ENCODE peak calls at places on chromosomes 6 and 20, in five cellular contexts. Z, W, U, I and G are unnamed samples.

GRCh38 chr6:2478200-2478599 is 232.8 kb upstream of the GMDS start:
- DNase-seq in I (no peak), U (no peak), Z (peak; percentile 5), W (no peak), G (no peak)

GRCh38 chr20:32878820-32879219 is 20.1 kb downstream of the EFCAB8 start:
- DNase-seq in U (no peak), I (no peak), W (no peak), Z (no peak), G (no peak)

GRCh38 chr6:127972815-127973214 is 72.0 kb upstream of the THEMIS start:
- DNase-seq in I (no peak), Z (no peak), U (no peak), W (no peak), G (no peak)

GRCh38 chr6:137868721-137869631 is 1.9 kb downstream of the TNFAIP3 start:
- DNase-seq in W (no peak), Z (no peak), U (no peak), I (no peak), G (no peak)

GRCh38 chr6:82067021-82067420 is 180.5 kb downstream of the IBTK start:
- DNase-seq in I (no peak), U (no peak), Z (peak; percentile 3), W (no peak), G (peak; percentile 64)

GRCh38 chr6:28081486-28081751 is 1.1 kb downstream of the ZNF165 start:
- DNase-seq in U (no peak), Z (no peak), I (no peak), W (no peak), G (peak; percentile 54)

GRCh38 chr20:33065785-33066184 is 12.1 kb downstream of the BPIFB3 start:
- DNase-seq in I (no peak), Z (no peak), U (no peak), W (no peak), G (no peak)

GRCh38 chr20:45283529-45284065 is 23.0 kb upstream of the RBPJL start:
- DNase-seq in U (no peak), I (no peak), Z (no peak), W (no peak), G (no peak)

GRCh38 chr6:34021839-34022190 is 124.1 kb downstream of the GRM4 start:
- DNase-seq in I (no peak), W (no peak), U (no peak), Z (no peak), G (no peak)

GRCh38 chr6:109295766-109296156 is 86.5 kb downstream of the CD164 start:
- DNase-seq in I (no peak), U (no peak), Z (no peak), W (no peak), G (no peak)

GRCh38 chr6:52724041-52724405 is 39.3 kb downstream of the GSTA2 start:
- DNase-seq in W (peak; percentile 23), I (no peak), Z (peak; percentile 56), U (no peak), G (no peak)

GRCh38 chr6:137102851-137103492 is 58.2 kb upstream of the IL20RA start:
- DNase-seq in I (no peak), Z (no peak), U (no peak), W (no peak), G (peak; percentile 100)

GRCh38 chr6:5205035-5205469 is 55.7 kb downstream of the LYRM4 start:
- DNase-seq in W (no peak), I (no peak), Z (no peak), U (no peak), G (no peak)

GRCh38 chr6:154404791-154405400 is 48.3 kb upstream of the IPCEF1 start:
- DNase-seq in Z (peak; percentile 84), U (no peak), W (no peak), I (no peak), G (no peak)

GRCh38 chr6:156662025-156662445 is 115.1 kb upstream of the ARID1B start:
- DNase-seq in Z (no peak), U (peak; percentile 88), W (peak; percentile 80), I (no peak), G (no peak)

DNA sequence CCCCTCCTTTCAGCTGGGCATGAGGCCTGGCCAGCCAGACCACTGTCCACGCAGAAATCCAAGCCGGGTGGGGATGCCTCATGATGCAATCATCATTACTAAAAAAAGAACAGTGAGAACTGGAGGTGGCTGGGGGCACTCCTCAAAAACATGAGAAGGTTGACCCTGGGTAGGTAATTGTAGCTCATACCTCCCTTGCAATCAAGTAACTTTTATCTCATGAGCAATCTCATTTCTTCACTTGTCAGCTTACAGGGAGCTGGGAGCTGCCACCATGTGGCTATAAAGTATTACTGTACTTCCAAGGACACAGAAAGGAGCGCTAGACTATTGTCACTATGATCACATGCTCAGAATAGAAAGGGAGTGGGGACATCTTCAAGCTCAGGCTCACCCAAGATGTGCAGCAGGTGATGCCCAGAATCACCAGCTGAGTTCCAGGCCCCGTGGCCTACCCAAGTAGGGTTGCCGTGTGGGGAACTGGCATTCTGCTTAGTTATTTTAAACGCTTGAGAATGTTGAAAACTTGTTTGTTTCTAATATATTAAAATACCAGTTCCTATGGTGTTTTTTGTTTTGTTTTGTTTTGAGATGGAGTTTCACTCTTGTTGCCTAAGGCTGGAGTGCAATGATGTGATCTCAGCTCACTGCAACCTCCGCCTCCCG is 3.0 kb upstream of the CDH26 start:
- DNase-seq in U (peak; percentile 52), Z (no peak), I (no peak), W (peak; percentile 49), G (no peak)
- TF ChIP-seq RCOR1 in U (no peak), Z (no peak), I (no peak), W (no peak), G (no peak)

GRCh38 chr20:62754991-62755356 is 41.3 kb upstream of the MRGBP start:
- DNase-seq in U (no peak), I (no peak), W (no peak), Z (no peak), G (no peak)

GRCh38 chr20:62752181-62752670 is 43.6 kb downstream of the NTSR1 start:
- DNase-seq in Z (no peak), W (no peak), U (no peak), I (no peak), G (no peak)

GRCh38 chr20:62754122-62754990 is 41.9 kb upstream of the MRGBP start:
- DNase-seq in Z (no peak), U (no peak), I (no peak), W (no peak), G (no peak)

GRCh38 chr20:62752671-62753501 is 43.4 kb upstream of the MRGBP start:
- DNase-seq in Z (peak; percentile 50), I (no peak), W (no peak), U (no peak), G (no peak)

GRCh38 chr20:62753626-62754025 is 42.6 kb upstream of the MRGBP start:
- DNase-seq in U (no peak), Z (no peak), W (no peak), I (no peak), G (no peak)
- TF ChIP-seq RCOR1 in U (no peak), Z (no peak), W (no peak), I (no peak), G (no peak)

GRCh38 chr20:642398-643174 is 10.4 kb downstream of the SRXN1 start:
- DNase-seq in W (peak; percentile 43), I (peak; percentile 86), U (peak; percentile 47), Z (no peak), G (no peak)
- TF ChIP-seq RCOR1 in W (no peak), I (no peak), U (no peak), Z (no peak), G (no peak)

GRCh38 chr20:48904566-48905321 is 16.8 kb upstream of the ARFGEF2 start:
- DNase-seq in W (peak; percentile 66), I (peak; percentile 68), Z (peak; percentile 60), U (peak; percentile 73), G (no peak)
- TF ChIP-seq RCOR1 in W (no peak), I (no peak), Z (no peak), U (no peak), G (no peak)

GRCh38 chr20:4427936-4428581 is 293.6 kb upstream of the PRND start:
- DNase-seq in I (no peak), W (no peak), Z (peak; percentile 20), U (no peak), G (no peak)
- TF ChIP-seq RCOR1 in I (no peak), W (no peak), Z (no peak), U (no peak), G (no peak)

GRCh38 chr6:96157018-96157565 is 141.3 kb downstream of the FUT9 start:
- DNase-seq in U (no peak), Z (no peak), W (no peak), I (no peak), G (peak; percentile 28)

GRCh38 chr6:96164802-96165201 is 149.0 kb downstream of the FUT9 start:
- DNase-seq in W (no peak), Z (no peak), U (no peak), I (no peak), G (no peak)

GRCh38 chr6:96162711-96163120 is 146.9 kb downstream of the FUT9 start:
- DNase-seq in Z (no peak), W (no peak), I (no peak), U (no peak), G (no peak)
- TF ChIP-seq RCOR1 in Z (no peak), W (no peak), I (no peak), U (no peak), G (no peak)

GRCh38 chr6:47133230-47134000 is 91.3 kb upstream of the ADGRF1 start:
- DNase-seq in I (no peak), Z (no peak), W (no peak), U (peak; percentile 47), G (no peak)

GRCh38 chr6:47130086-47130485 is 88.0 kb upstream of the ADGRF1 start:
- DNase-seq in I (no peak), U (no peak), Z (no peak), W (no peak), G (no peak)

GRCh38 chr6:47134476-47135189 is 92.5 kb upstream of the ADGRF1 start:
- DNase-seq in U (peak; percentile 88), Z (peak; percentile 96), W (peak; percentile 94), I (no peak), G (no peak)

GRCh38 chr6:47131773-47132172 is 89.6 kb upstream of the ADGRF1 start:
- DNase-seq in W (no peak), Z (no peak), U (no peak), I (no peak), G (no peak)

GRCh38 chr6:47132724-47133123 is 90.6 kb upstream of the ADGRF1 start:
- DNase-seq in Z (no peak), W (no peak), U (no peak), I (no peak), G (no peak)
- TF ChIP-seq RCOR1 in Z (no peak), W (no peak), U (no peak), I (no peak), G (no peak)

GRCh38 chr20:41004561-41005360 is 23.9 kb upstream of the TOP1 start:
- DNase-seq in I (no peak), U (no peak), W (no peak), Z (peak; percentile 44), G (no peak)

GRCh38 chr20:41001497-41001896 is 27.1 kb upstream of the TOP1 start:
- DNase-seq in I (no peak), U (no peak), W (no peak), Z (peak; percentile 33), G (no peak)

GRCh38 chr20:41005361-41005729 is 23.3 kb upstream of the TOP1 start:
- DNase-seq in I (no peak), Z (peak; percentile 98), U (peak; percentile 51), W (peak; percentile 85), G (no peak)

GRCh38 chr20:41002842-41003142 is 25.8 kb upstream of the TOP1 start:
- DNase-seq in I (no peak), Z (no peak), U (no peak), W (no peak), G (no peak)

GRCh38 chr20:41003143-41003932 is 25.3 kb upstream of the TOP1 start:
- DNase-seq in I (no peak), W (peak; percentile 92), Z (peak; percentile 99), U (peak; percentile 75), G (no peak)
- TF ChIP-seq RCOR1 in I (no peak), W (no peak), Z (peak; percentile 68), U (no peak), G (no peak)